ENCODE peak calls at places on chromosomes 12 and 14, in four cellular contexts. Y is H1, B is K562, W is GM12878. K is an unnamed sample.

GRCh38 chr14:94598816-94599655 is 13.2 kb upstream of the SERPINA3 start:
- DNase-seq in W (no peak), Y (no peak), B (no peak), K (peak; percentile 97)

GRCh38 chr12:1367331-1367730 is 227.1 kb downstream of the FBXL14 start:
- DNase-seq in Y (no peak), W (no peak), B (no peak), K (no peak)

GRCh38 chr14:97306133-97306784 is 509.1 kb downstream of the VRK1 start:
- DNase-seq in W (peak; percentile 42), B (no peak), Y (no peak), K (no peak)

GRCh38 chr14:50801706-50802105 is 29.3 kb downstream of the NIN start:
- DNase-seq in W (no peak), B (no peak), Y (no peak), K (peak; percentile 73)

GRCh38 chr12:116497051-116497529 is 62.1 kb upstream of the MAP1LC3B2 start:
- DNase-seq in W (no peak), Y (no peak), B (no peak), K (no peak)

GRCh38 chr12:111428081-111428727 is 22.5 kb downstream of the SH2B3 start:
- DNase-seq in B (no peak), Y (no peak), W (no peak), K (no peak)

GRCh38 chr12:107134558-107134957 is 41.2 kb upstream of the CRY1 start:
- DNase-seq in B (peak; percentile 67), W (no peak), Y (peak; percentile 47), K (no peak)

GRCh38 chr14:61582815-61583214 is 112.5 kb upstream of the HIF1A start:
- DNase-seq in B (no peak), Y (no peak), W (no peak), K (no peak)

GRCh38 chr12:76266797-76267196 is 81.4 kb downstream of the BBS10 start:
- DNase-seq in Y (no peak), B (no peak), W (no peak), K (peak; percentile 90)

GRCh38 chr14:59318908-59319307 is 130.4 kb downstream of the DAAM1 start:
- DNase-seq in W (no peak), B (no peak), Y (no peak), K (no peak)

GRCh38 chr12:1083086-1083887 is 92.3 kb downstream of the ERC1 start:
- DNase-seq in W (no peak), B (no peak), Y (no peak), K (no peak)

GRCh38 chr14:94355191-94355794 is 32.2 kb upstream of the SERPINA6 start:
- DNase-seq in Y (peak; percentile 56), W (no peak), B (no peak), K (peak; percentile 65)

GRCh38 chr14:39268393-39268792 is 34.7 kb downstream of the MIA2 start:
- DNase-seq in W (no peak), B (no peak), Y (no peak), K (peak; percentile 18)

GRCh38 chr12:95322335-95322734 is 104.7 kb downstream of the VEZT start:
- DNase-seq in B (no peak), Y (no peak), W (no peak), K (peak; percentile 55)

GRCh38 chr14:95389471-95390011 is 69.8 kb upstream of the CLMN start:
- DNase-seq in Y (no peak), B (no peak), W (no peak), K (no peak)

GRCh38 chr12:75933136-75933535 is 98.4 kb downstream of the PHLDA1 start:
- DNase-seq in Y (no peak), W (no peak), B (no peak), K (peak; percentile 96)

GRCh38 chr14:90968025-90968424 is 92.4 kb downstream of the RPS6KA5 start:
- DNase-seq in Y (no peak), B (no peak), W (no peak), K (no peak)

GRCh38 chr12:57765003-57765697 is 1.7 kb downstream of the CYP27B1 start:
- DNase-seq in W (no peak), Y (no peak), B (no peak), K (peak; percentile 17)
- TF ChIP-seq CHD1 in W (no peak), Y (no peak), B (no peak), K (no peak)

GRCh38 chr12:97464241-97465011 is 1.8 kb downstream of the RMST start:
- DNase-seq in W (no peak), Y (peak; percentile 17), B (no peak), K (no peak)
- TF ChIP-seq CHD1 in W (no peak), Y (no peak), B (no peak), K (no peak)

GRCh38 chr14:99136047-99136400 is 136.0 kb downstream of the BCL11B start:
- DNase-seq in Y (no peak), W (no peak), B (no peak), K (no peak)
- TF ChIP-seq CHD1 in Y (no peak), W (no peak), B (no peak), K (no peak)

GRCh38 chr12:110104188-110104969 is 19.8 kb upstream of the IFT81 start:
- DNase-seq in Y (no peak), W (no peak), B (peak; percentile 23), K (peak; percentile 35)

GRCh38 chr12:110102255-110102654 is 21.9 kb upstream of the IFT81 start:
- DNase-seq in W (no peak), B (peak; percentile 96), Y (peak; percentile 69), K (peak; percentile 64)

GRCh38 chr12:110105159-110105558 is 19.0 kb upstream of the IFT81 start:
- DNase-seq in W (no peak), Y (no peak), B (no peak), K (no peak)

GRCh38 chr12:110105961-110106540 is 18.1 kb upstream of the IFT81 start:
- DNase-seq in Y (no peak), B (no peak), W (no peak), K (no peak)

DNA sequence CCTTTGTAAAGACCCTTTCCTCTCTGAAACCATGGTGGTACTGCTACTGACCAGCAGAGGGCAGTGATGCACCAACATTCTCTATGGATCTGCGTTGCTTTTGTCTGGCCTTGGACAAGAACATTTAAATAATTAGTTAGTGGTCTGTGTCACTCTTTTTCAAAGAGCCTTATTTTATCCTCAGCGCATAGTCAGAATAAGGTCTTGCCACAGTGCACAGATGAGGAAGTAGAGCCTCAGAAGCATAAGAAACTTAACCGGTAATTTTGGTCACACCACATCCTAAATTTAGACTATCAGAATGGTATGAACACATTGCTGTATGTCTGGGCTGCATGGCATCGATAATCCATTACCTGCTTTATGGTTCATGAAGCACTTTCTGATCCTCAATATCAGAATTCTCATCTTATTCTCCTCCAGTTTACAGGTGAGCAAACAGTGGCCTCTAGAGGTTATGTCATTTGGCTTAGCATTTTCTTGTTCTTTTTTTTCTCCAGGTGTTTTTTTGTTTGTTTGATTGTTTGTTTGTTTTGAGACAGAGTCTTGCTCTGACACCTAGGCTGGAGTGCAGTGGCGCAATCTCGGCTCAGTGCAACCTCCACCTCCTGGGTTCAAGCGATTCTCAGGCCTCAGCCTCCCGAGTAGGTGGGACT is 23.7 kb upstream of the IFT81 start:
- DNase-seq in Y (peak; percentile 44), B (peak; percentile 61), W (peak; percentile 93), K (peak; percentile 78)
- TF ChIP-seq CHD1 in Y (no peak), B (no peak), W (no peak), K (no peak)

GRCh38 chr12:124741211-124741610 is 122.5 kb downstream of the SCARB1 start:
- DNase-seq in W (no peak), B (no peak), Y (no peak), K (no peak)
- TF ChIP-seq CHD1 in W (no peak), B (no peak), Y (no peak), K (no peak)

DNA sequence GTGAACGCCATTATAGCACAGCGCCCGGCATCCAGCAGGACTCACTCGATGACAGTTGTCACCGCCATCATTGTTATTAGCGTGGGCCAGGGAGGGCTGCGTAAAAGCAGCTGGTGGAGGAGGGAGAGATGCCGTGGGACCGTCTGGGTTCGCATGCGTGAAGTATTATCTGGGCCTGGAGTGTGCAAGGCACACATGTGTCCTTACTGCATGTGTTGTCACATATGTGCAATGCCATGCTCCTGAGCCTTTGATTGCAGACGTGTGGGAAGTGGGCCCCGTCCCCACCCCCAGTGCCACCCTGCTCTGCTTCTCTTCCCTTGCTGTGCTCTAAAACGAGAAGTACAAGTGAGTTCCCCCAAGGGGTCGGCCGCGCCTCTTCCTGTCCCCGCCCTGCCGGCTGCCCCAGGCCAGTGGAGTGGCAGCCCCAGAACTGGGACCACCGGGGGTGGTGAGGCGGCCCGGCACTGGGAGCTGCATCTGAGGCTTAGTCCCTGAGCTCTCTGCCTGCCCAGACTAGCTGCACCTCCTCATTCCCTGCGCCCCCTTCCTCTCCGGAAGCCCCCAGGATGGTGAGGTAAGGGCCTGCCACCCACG is at the start of gene PTPN6:
- DNase-seq in W (no peak), B (no peak), Y (no peak), K (no peak)
- TF ChIP-seq CHD1 in W (no peak), B (no peak), Y (no peak), K (no peak)

GRCh38 chr14:64611358-64612020 is 61.7 kb downstream of the PPP1R36 start:
- DNase-seq in Y (no peak), W (no peak), B (no peak), K (peak; percentile 61)
- TF ChIP-seq CHD1 in Y (no peak), W (no peak), B (no peak), K (no peak)

DNA sequence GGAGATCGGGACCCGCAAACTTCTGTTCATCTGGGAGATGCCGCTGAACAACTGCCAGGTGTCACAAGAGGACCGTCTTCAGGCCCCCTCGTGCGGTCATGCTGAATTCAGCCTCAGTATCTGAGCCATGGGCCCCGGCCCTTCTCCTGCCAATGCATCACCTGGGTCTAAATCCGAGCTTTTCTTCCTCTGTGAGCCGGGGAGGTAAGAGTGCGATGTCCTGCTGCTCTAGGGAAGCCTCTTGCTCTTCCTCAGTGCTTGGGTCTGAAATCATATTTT is 155.8 kb upstream of the FKBP4 start:
- DNase-seq in B (no peak), Y (no peak), W (no peak), K (no peak)
- TF ChIP-seq CHD1 in B (no peak), Y (no peak), W (no peak), K (no peak)

DNA sequence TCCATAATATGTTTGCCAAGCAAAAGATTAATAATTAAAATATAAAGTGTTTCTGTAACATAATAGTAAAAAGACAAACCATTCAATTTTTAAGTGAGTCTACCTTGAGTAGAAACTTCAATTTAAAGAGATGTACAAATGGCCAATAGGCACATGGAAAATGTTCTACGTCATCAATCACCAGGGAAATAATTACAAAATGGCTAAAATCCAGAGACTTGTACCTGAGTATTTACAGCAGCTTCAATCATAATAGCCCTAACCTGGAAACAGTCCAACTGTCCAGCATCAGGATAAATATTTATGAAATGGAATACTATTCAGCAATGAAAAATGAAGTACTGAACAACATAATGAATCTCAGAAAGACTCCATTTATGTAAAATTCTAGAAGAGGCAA is 95.5 kb upstream of the FAR2 start:
- DNase-seq in W (no peak), Y (no peak), B (no peak), K (no peak)
- TF ChIP-seq CHD1 in W (no peak), Y (no peak), B (no peak), K (no peak)

GRCh38 chr14:79557309-79557708 is 654.0 kb downstream of the DIO2 start:
- DNase-seq in W (no peak), B (no peak), Y (no peak), K (no peak)
- TF ChIP-seq CHD1 in W (no peak), B (no peak), Y (no peak), K (no peak)